ENCODE peak calls at places on chromosomes 16 and 17, in six cellular contexts. One of them, this sample, is unnamed.
A peak's percentile ranks its signal among the peaks of the same experiment; 100 is the strongest.

GRCh38 chr17:63479495-63480184 is 2.8 kb downstream of the ACE start:
- DNase-seq in stomach: no peak
- DNase-seq in fibroblast of pulmonary artery: no peak
- DNase-seq in heart left ventricle: no peak
- DNase-seq in AG04450: no peak
- DNase-seq in RWPE2: peak; percentile 63
- DNase-seq in this sample: no peak

GRCh38 chr16:11675561-11676511 is 7.6 kb downstream of the SNN start:
- DNase-seq in stomach: peak; percentile 84
- DNase-seq in AG04450: no peak
- DNase-seq in heart left ventricle: peak; percentile 47
- DNase-seq in fibroblast of pulmonary artery: no peak
- DNase-seq in RWPE2: no peak
- DNase-seq in this sample: no peak

GRCh38 chr16:82432261-82432660 is 194.5 kb upstream of the CDH13 start:
- DNase-seq in fibroblast of pulmonary artery: no peak
- DNase-seq in AG04450: no peak
- DNase-seq in stomach: no peak
- DNase-seq in RWPE2: no peak
- DNase-seq in heart left ventricle: no peak
- DNase-seq in this sample: no peak

GRCh38 chr16:11759163-11759834 is 16.6 kb upstream of the TXNDC11 start:
- DNase-seq in heart left ventricle: no peak
- DNase-seq in stomach: peak; percentile 90
- DNase-seq in RWPE2: no peak
- DNase-seq in fibroblast of pulmonary artery: no peak
- DNase-seq in AG04450: no peak
- DNase-seq in this sample: no peak

GRCh38 chr17:27975146-27976011 is 67.1 kb upstream of the NLK start:
- DNase-seq in stomach: no peak
- DNase-seq in RWPE2: no peak
- DNase-seq in heart left ventricle: no peak
- DNase-seq in fibroblast of pulmonary artery: peak; percentile 45
- DNase-seq in AG04450: peak; percentile 4
- DNase-seq in this sample: peak; percentile 26

GRCh38 chr17:49694847-49695697 is 12.7 kb downstream of the SLC35B1 start:
- DNase-seq in stomach: peak; percentile 72
- DNase-seq in fibroblast of pulmonary artery: peak; percentile 41
- DNase-seq in AG04450: no peak
- DNase-seq in heart left ventricle: peak; percentile 58
- DNase-seq in RWPE2: no peak
- DNase-seq in this sample: peak; percentile 45

GRCh38 chr17:44722254-44722653 is 13.8 kb downstream of the DBF4B start:
- DNase-seq in stomach: no peak
- DNase-seq in RWPE2: no peak
- DNase-seq in heart left ventricle: no peak
- DNase-seq in fibroblast of pulmonary artery: no peak
- DNase-seq in AG04450: no peak
- DNase-seq in this sample: no peak

GRCh38 chr17:65039349-65039988 is 17.1 kb downstream of the GNA13 start:
- DNase-seq in AG04450: no peak
- DNase-seq in stomach: no peak
- DNase-seq in fibroblast of pulmonary artery: no peak
- DNase-seq in RWPE2: no peak
- DNase-seq in heart left ventricle: no peak
- DNase-seq in this sample: no peak

GRCh38 chr16:11126389-11127072 is 129.5 kb downstream of the SOCS1 start:
- DNase-seq in AG04450: no peak
- DNase-seq in fibroblast of pulmonary artery: no peak
- DNase-seq in RWPE2: no peak
- DNase-seq in stomach: no peak
- DNase-seq in heart left ventricle: no peak
- DNase-seq in this sample: no peak

GRCh38 chr17:66364508-66365203 is 62.2 kb downstream of the PRKCA start:
- DNase-seq in fibroblast of pulmonary artery: no peak
- DNase-seq in heart left ventricle: no peak
- DNase-seq in AG04450: no peak
- DNase-seq in stomach: no peak
- DNase-seq in RWPE2: no peak
- DNase-seq in this sample: no peak

GRCh38 chr17:269616-270514 is 82.7 kb downstream of the RPH3AL start:
- DNase-seq in fibroblast of pulmonary artery: no peak
- DNase-seq in AG04450: no peak
- DNase-seq in heart left ventricle: peak; percentile 16
- DNase-seq in RWPE2: peak; percentile 33
- DNase-seq in stomach: no peak
- DNase-seq in this sample: no peak

GRCh38 chr17:66834919-66835454 is at the start of gene CACNG5:
- DNase-seq in fibroblast of pulmonary artery: no peak
- DNase-seq in AG04450: no peak
- DNase-seq in stomach: no peak
- DNase-seq in RWPE2: no peak
- DNase-seq in heart left ventricle: no peak
- DNase-seq in this sample: no peak

GRCh38 chr16:73794936-73795335 is 501.7 kb upstream of the PSMD7 start:
- DNase-seq in RWPE2: no peak
- DNase-seq in heart left ventricle: peak; percentile 66
- DNase-seq in stomach: no peak
- DNase-seq in AG04450: no peak
- DNase-seq in fibroblast of pulmonary artery: no peak
- DNase-seq in this sample: no peak

GRCh38 chr17:78821961-78822360 is 18.7 kb downstream of the USP36 start:
- DNase-seq in fibroblast of pulmonary artery: no peak
- DNase-seq in stomach: no peak
- DNase-seq in RWPE2: no peak
- DNase-seq in heart left ventricle: no peak
- DNase-seq in AG04450: no peak
- DNase-seq in this sample: no peak

GRCh38 chr16:24497405-24497804 is 42.0 kb upstream of the RBBP6 start:
- DNase-seq in fibroblast of pulmonary artery: peak; percentile 10
- DNase-seq in heart left ventricle: no peak
- DNase-seq in RWPE2: no peak
- DNase-seq in stomach: no peak
- DNase-seq in AG04450: no peak
- DNase-seq in this sample: peak; percentile 15

GRCh38 chr17:55303701-55304145 is 39.0 kb downstream of the HLF start:
- DNase-seq in heart left ventricle: no peak
- DNase-seq in stomach: no peak
- DNase-seq in AG04450: no peak
- DNase-seq in RWPE2: no peak
- DNase-seq in fibroblast of pulmonary artery: peak; percentile 17
- DNase-seq in this sample: peak; percentile 51

GRCh38 chr16:3665508-3665907 is 11.0 kb downstream of the DNASE1 start:
- DNase-seq in stomach: no peak
- DNase-seq in AG04450: no peak
- DNase-seq in RWPE2: peak; percentile 38
- DNase-seq in heart left ventricle: no peak
- DNase-seq in fibroblast of pulmonary artery: no peak
- DNase-seq in this sample: no peak

GRCh38 chr16:2740476-2740875 is 12.0 kb upstream of the SRRM2 start:
- DNase-seq in stomach: no peak
- DNase-seq in heart left ventricle: no peak
- DNase-seq in AG04450: no peak
- DNase-seq in RWPE2: no peak
- DNase-seq in fibroblast of pulmonary artery: no peak
- DNase-seq in this sample: no peak

GRCh38 chr16:58494981-58495860 is 4.7 kb upstream of the NDRG4 start:
- DNase-seq in heart left ventricle: peak; percentile 88
- DNase-seq in AG04450: peak; percentile 93
- DNase-seq in stomach: peak; percentile 57
- DNase-seq in RWPE2: peak; percentile 85
- DNase-seq in fibroblast of pulmonary artery: peak; percentile 99
- DNase-seq in this sample: peak; percentile 98

GRCh38 chr17:14808425-14808824 is 456.7 kb downstream of the PMP22 start:
- DNase-seq in heart left ventricle: no peak
- DNase-seq in AG04450: no peak
- DNase-seq in RWPE2: no peak
- DNase-seq in fibroblast of pulmonary artery: no peak
- DNase-seq in stomach: no peak
- DNase-seq in this sample: no peak

GRCh38 chr17:77884967-77885641 is 73.4 kb upstream of the TNRC6C start:
- DNase-seq in AG04450: no peak
- DNase-seq in heart left ventricle: no peak
- DNase-seq in stomach: no peak
- DNase-seq in RWPE2: no peak
- DNase-seq in fibroblast of pulmonary artery: no peak
- DNase-seq in this sample: no peak

GRCh38 chr17:27530791-27531391 is 74.6 kb downstream of the KSR1 start:
- DNase-seq in AG04450: no peak
- DNase-seq in stomach: no peak
- DNase-seq in RWPE2: no peak
- DNase-seq in heart left ventricle: no peak
- DNase-seq in fibroblast of pulmonary artery: peak; percentile 63
- DNase-seq in this sample: no peak

GRCh38 chr17:13428611-13429042 is 173.1 kb downstream of the HS3ST3A1 start:
- DNase-seq in RWPE2: no peak
- DNase-seq in AG04450: no peak
- DNase-seq in fibroblast of pulmonary artery: no peak
- DNase-seq in heart left ventricle: no peak
- DNase-seq in stomach: no peak
- DNase-seq in this sample: peak; percentile 26

GRCh38 chr17:11795906-11796305 is 197.6 kb downstream of the DNAH9 start:
- DNase-seq in RWPE2: no peak
- DNase-seq in heart left ventricle: no peak
- DNase-seq in fibroblast of pulmonary artery: no peak
- DNase-seq in stomach: no peak
- DNase-seq in AG04450: no peak
- DNase-seq in this sample: no peak

DNA sequence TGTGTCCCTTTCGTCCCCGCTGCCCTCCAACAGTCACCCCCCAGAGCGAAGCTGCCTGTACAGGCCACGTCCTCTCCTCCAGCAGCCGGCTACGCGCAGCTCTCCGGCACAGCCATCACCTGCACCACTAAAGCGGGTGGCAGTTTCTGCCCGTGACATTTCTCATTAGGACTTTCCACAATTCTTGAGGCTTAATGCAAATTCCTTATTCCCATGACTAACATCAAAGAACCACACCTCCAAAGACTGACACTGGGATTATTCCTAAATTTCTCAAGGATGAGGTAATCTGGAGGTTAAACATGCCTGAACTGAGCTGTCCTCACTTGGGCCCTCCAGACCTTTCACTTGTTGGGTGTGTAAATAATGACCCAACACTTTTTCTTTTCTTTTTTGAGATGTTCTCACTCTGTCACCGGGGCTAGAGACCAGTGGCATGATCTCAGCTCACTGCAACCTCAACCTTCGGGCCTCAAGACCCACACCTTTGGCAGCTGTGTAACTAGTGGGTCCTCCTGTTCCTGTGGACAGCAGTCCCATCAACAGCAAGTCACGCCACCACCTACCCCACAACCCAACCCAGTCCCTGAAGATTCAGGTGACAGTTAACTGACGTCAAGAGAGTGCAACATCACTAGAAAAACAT is 11.7 kb downstream of the ANKRD11 start:
- DNase-seq in RWPE2: no peak
- DNase-seq in heart left ventricle: no peak
- DNase-seq in stomach: no peak
- DNase-seq in AG04450: no peak
- DNase-seq in fibroblast of pulmonary artery: peak; percentile 33
- DNase-seq in this sample: peak; percentile 53
- H3K4me3 ChIP-seq in RWPE2: no peak overlapping the region
- H3K4me3 ChIP-seq in heart left ventricle: no peak overlapping the region
- H3K4me3 ChIP-seq in stomach: no peak overlapping the region
- H3K4me3 ChIP-seq in AG04450: no peak overlapping the region
- H3K4me3 ChIP-seq in fibroblast of pulmonary artery: no peak overlapping the region
- H3K4me3 ChIP-seq in this sample: no peak overlapping the region

GRCh38 chr16:19068237-19068815 is 912 bp downstream of the COQ7 start:
- DNase-seq in stomach: no peak
- DNase-seq in heart left ventricle: no peak
- DNase-seq in RWPE2: no peak
- DNase-seq in AG04450: no peak
- DNase-seq in fibroblast of pulmonary artery: no peak
- DNase-seq in this sample: no peak

GRCh38 chr16:19067349-19068236 is at the start of gene COQ7:
- DNase-seq in heart left ventricle: peak; percentile 99
- DNase-seq in RWPE2: peak; percentile 99
- DNase-seq in fibroblast of pulmonary artery: peak; percentile 100
- DNase-seq in AG04450: peak; percentile 100
- DNase-seq in stomach: peak; percentile 98
- DNase-seq in this sample: peak; percentile 100

GRCh38 chr16:19062706-19063105 is 4.7 kb upstream of the COQ7 start:
- DNase-seq in heart left ventricle: no peak
- DNase-seq in RWPE2: no peak
- DNase-seq in stomach: no peak
- DNase-seq in fibroblast of pulmonary artery: no peak
- DNase-seq in AG04450: no peak
- DNase-seq in this sample: no peak

GRCh38 chr16:19071811-19072777 is 4.7 kb downstream of the COQ7 start:
- DNase-seq in AG04450: no peak
- DNase-seq in RWPE2: no peak
- DNase-seq in fibroblast of pulmonary artery: peak; percentile 69
- DNase-seq in stomach: peak; percentile 70
- DNase-seq in heart left ventricle: peak; percentile 53
- DNase-seq in this sample: peak; percentile 68

GRCh38 chr16:19066988-19067348 is 446 bp upstream of the COQ7 start:
- DNase-seq in fibroblast of pulmonary artery: no peak
- DNase-seq in AG04450: no peak
- DNase-seq in stomach: no peak
- DNase-seq in RWPE2: no peak
- DNase-seq in heart left ventricle: no peak
- DNase-seq in this sample: no peak
- H3K4me3 ChIP-seq in fibroblast of pulmonary artery: peak overlapping the region; percentile 92
- H3K4me3 ChIP-seq in AG04450: no peak overlapping the region
- H3K4me3 ChIP-seq in stomach: peak overlapping the region; percentile 70
- H3K4me3 ChIP-seq in RWPE2: peak overlapping the region; percentile 93
- H3K4me3 ChIP-seq in heart left ventricle: peak overlapping the region; percentile 62
- H3K4me3 ChIP-seq in this sample: peak overlapping the region; percentile 5

GRCh38 chr16:28294201-28294600 is 1.9 kb downstream of the SBK1 start:
- DNase-seq in RWPE2: no peak
- DNase-seq in AG04450: no peak
- DNase-seq in stomach: no peak
- DNase-seq in heart left ventricle: no peak
- DNase-seq in fibroblast of pulmonary artery: no peak
- DNase-seq in this sample: no peak
- H3K4me3 ChIP-seq in RWPE2: no peak overlapping the region
- H3K4me3 ChIP-seq in AG04450: no peak overlapping the region
- H3K4me3 ChIP-seq in stomach: no peak overlapping the region
- H3K4me3 ChIP-seq in heart left ventricle: no peak overlapping the region
- H3K4me3 ChIP-seq in fibroblast of pulmonary artery: no peak overlapping the region
- H3K4me3 ChIP-seq in this sample: no peak overlapping the region

GRCh38 chr16:72788269-72788809 is 259.6 kb downstream of the ZFHX3 start:
- DNase-seq in RWPE2: no peak
- DNase-seq in heart left ventricle: no peak
- DNase-seq in fibroblast of pulmonary artery: no peak
- DNase-seq in AG04450: no peak
- DNase-seq in stomach: no peak
- DNase-seq in this sample: no peak

GRCh38 chr16:72789465-72789864 is 258.5 kb downstream of the ZFHX3 start:
- DNase-seq in fibroblast of pulmonary artery: no peak
- DNase-seq in RWPE2: no peak
- DNase-seq in heart left ventricle: no peak
- DNase-seq in stomach: no peak
- DNase-seq in AG04450: no peak
- DNase-seq in this sample: no peak

GRCh38 chr16:72786606-72787005 is 261.3 kb downstream of the ZFHX3 start:
- DNase-seq in heart left ventricle: no peak
- DNase-seq in AG04450: no peak
- DNase-seq in fibroblast of pulmonary artery: no peak
- DNase-seq in stomach: no peak
- DNase-seq in RWPE2: no peak
- DNase-seq in this sample: no peak

GRCh38 chr16:72787130-72787518 is 260.8 kb downstream of the ZFHX3 start:
- DNase-seq in heart left ventricle: no peak
- DNase-seq in stomach: no peak
- DNase-seq in fibroblast of pulmonary artery: no peak
- DNase-seq in AG04450: no peak
- DNase-seq in RWPE2: no peak
- DNase-seq in this sample: no peak

GRCh38 chr16:72787519-72788268 is 260.2 kb downstream of the ZFHX3 start:
- DNase-seq in RWPE2: peak; percentile 72
- DNase-seq in fibroblast of pulmonary artery: peak; percentile 93
- DNase-seq in AG04450: peak; percentile 56
- DNase-seq in stomach: peak; percentile 77
- DNase-seq in heart left ventricle: peak; percentile 67
- DNase-seq in this sample: peak; percentile 53
- H3K4me3 ChIP-seq in RWPE2: peak overlapping the region; percentile 11
- H3K4me3 ChIP-seq in fibroblast of pulmonary artery: peak overlapping the region; percentile 65
- H3K4me3 ChIP-seq in AG04450: peak overlapping the region; percentile 67
- H3K4me3 ChIP-seq in stomach: peak overlapping the region; percentile 48
- H3K4me3 ChIP-seq in heart left ventricle: peak overlapping the region; percentile 45
- H3K4me3 ChIP-seq in this sample: peak overlapping the region; percentile 51

This sample was measured in fibroblast of the aortic adventitia.